ENCODE peak calls at places on chromosomes 11 and 22, in six cellular contexts. W is kidney epithelial cell, L is body of pancreas, Y is GM23338, Q is prostate gland, C is pancreas. G is an unnamed sample.

GRCh38 chr22:24157783-24158170 is 23.5 kb upstream of the SUSD2 start:
- DNase-seq in W (no peak), L (no peak), Q (no peak), Y (no peak), C (no peak), G (no peak)

GRCh38 chr22:40046126-40046525 is 51.4 kb downstream of the FAM83F start:
- DNase-seq in Q (no peak), L (no peak), Y (no peak), C (no peak), W (no peak), G (no peak)

GRCh38 chr22:24380220-24381218 is 46.9 kb upstream of the ADORA2A start:
- DNase-seq in Y (no peak), W (no peak), L (no peak), C (no peak), Q (no peak), G (no peak)

GRCh38 chr11:118156531-118157185 is 4.0 kb upstream of the SCN4B start:
- DNase-seq in W (no peak), L (no peak), Y (peak; percentile 74), Q (no peak), C (no peak), G (no peak)

GRCh38 chr11:70109006-70109405 is 30.9 kb downstream of the ANO1 start:
- DNase-seq in Y (no peak), C (no peak), W (no peak), Q (no peak), L (peak; percentile 20), G (no peak)

GRCh38 chr11:45859661-45860140 is 12.4 kb downstream of the CRY2 start:
- DNase-seq in Y (peak; percentile 41), Q (peak; percentile 93), W (no peak), C (peak; percentile 94), L (peak; percentile 95), G (no peak)

GRCh38 chr11:120131941-120132644 is 5.8 kb downstream of the TRIM29 start:
- DNase-seq in L (peak; percentile 63), Q (peak; percentile 86), C (peak; percentile 46), W (no peak), Y (no peak), G (no peak)

GRCh38 chr22:36855478-36855877 is 5.3 kb upstream of the NCF4 start:
- DNase-seq in Q (no peak), Y (no peak), L (no peak), C (no peak), W (no peak), G (no peak)

GRCh38 chr11:7416080-7416479 is 69.2 kb upstream of the OLFML1 start:
- DNase-seq in Y (no peak), W (no peak), C (no peak), L (no peak), Q (no peak), G (no peak)

GRCh38 chr11:126426126-126426525 is 70.6 kb downstream of the ST3GAL4 start:
- DNase-seq in W (no peak), Y (no peak), L (no peak), C (no peak), Q (no peak), G (no peak)

GRCh38 chr11:132504501-132505041 is 1027.7 kb downstream of the OPCML start:
- DNase-seq in C (no peak), L (no peak), Q (no peak), W (no peak), Y (no peak), G (no peak)

GRCh38 chr11:122246885-122247284 is 130.9 kb upstream of the BLID start:
- DNase-seq in Y (no peak), L (no peak), C (no peak), W (no peak), Q (no peak), G (no peak)

GRCh38 chr11:67436459-67437081 is 912 bp downstream of the PTPRCAP start:
- DNase-seq in L (no peak), Q (no peak), C (no peak), W (no peak), Y (peak; percentile 86), G (peak; percentile 86)

GRCh38 chr11:67433536-67434394 is 3.7 kb downstream of the PTPRCAP start:
- DNase-seq in C (no peak), L (no peak), Q (no peak), Y (no peak), W (no peak), G (peak; percentile 51)

GRCh38 chr11:67434395-67434881 is 3.0 kb downstream of the PTPRCAP start:
- DNase-seq in Q (no peak), W (no peak), L (no peak), Y (no peak), C (no peak), G (peak; percentile 50)

GRCh38 chr11:67435727-67436458 is 1.6 kb downstream of the PTPRCAP start:
- DNase-seq in C (no peak), W (no peak), L (no peak), Y (no peak), Q (no peak), G (no peak)

DNA sequence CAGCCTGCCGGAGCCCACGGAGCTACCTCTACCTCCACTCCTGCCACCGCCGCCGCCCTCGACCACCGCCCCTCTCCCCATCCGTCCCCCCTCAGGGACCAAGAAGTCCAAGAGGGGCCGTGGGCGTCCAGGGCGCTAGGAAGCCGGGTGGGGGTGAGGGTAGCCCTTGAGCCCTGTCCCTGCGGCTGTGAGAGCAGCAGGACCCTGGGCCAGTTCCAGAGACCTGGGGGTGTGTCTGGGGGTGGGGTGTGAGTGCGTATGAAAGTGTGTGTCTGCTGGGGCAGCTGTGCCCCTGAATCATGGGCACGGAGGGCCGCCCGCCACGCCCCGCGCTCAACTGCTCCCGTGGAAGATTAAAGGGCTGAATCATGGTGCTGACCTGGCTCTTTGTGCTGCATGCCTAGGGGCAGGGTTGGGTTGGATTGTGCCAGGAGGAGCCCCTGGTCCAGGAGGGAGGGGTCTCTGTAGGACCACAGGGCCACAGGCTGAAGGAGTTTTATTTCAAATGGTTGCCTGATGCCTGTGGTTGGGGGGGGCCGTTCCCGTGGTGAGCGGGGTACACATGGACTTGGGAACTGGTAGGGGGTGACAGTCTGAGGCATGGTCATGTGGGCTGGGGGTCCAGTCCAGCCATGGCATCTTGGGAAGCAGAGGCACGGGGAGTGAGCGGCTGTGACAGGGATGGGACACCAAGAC is 2.3 kb downstream of the PTPRCAP start:
- DNase-seq in W (no peak), Q (no peak), C (no peak), Y (no peak), L (no peak), G (no peak)
- H3K36me3 ChIP-seq in W (peaks cover 4% of the 10 kb centered on the region), Q (peaks cover 12% of the 10 kb centered on the region), C (no peaks in the 10 kb centered on the region), Y (peaks cover 3% of the 10 kb centered on the region), L (no peaks in the 10 kb centered on the region), G (peaks cover 34% of the 10 kb centered on the region)

GRCh38 chr22:22408731-22409696 is 99.5 kb downstream of the ZNF280B start:
- DNase-seq in W (no peak), Y (peak; percentile 74), L (peak; percentile 33), C (no peak), Q (no peak), G (peak; percentile 19)
- H3K36me3 ChIP-seq in W (no peaks in the 10 kb centered on the region), Y (no peaks in the 10 kb centered on the region), L (no peaks in the 10 kb centered on the region), C (no peaks in the 10 kb centered on the region), Q (no peaks in the 10 kb centered on the region), G (no peaks in the 10 kb centered on the region)

GRCh38 chr11:85805387-85805786 is 5.6 kb downstream of the SYTL2 start:
- DNase-seq in C (no peak), Q (no peak), L (no peak), W (no peak), Y (no peak), G (no peak)
- H3K36me3 ChIP-seq in C (no peaks in the 10 kb centered on the region), Q (no peaks in the 10 kb centered on the region), L (no peaks in the 10 kb centered on the region), W (no peaks in the 10 kb centered on the region), Y (no peaks in the 10 kb centered on the region), G (no peaks in the 10 kb centered on the region)

GRCh38 chr11:4580124-4580523 is 1.4 kb upstream of the OR52I2 start:
- DNase-seq in Y (no peak), Q (no peak), W (no peak), L (no peak), C (no peak), G (no peak)

GRCh38 chr11:4578624-4579023 is 2.9 kb upstream of the OR52I2 start:
- DNase-seq in L (no peak), C (no peak), W (no peak), Q (no peak), Y (no peak), G (no peak)

GRCh38 chr11:4581443-4581842 is at the start of gene OR52I2:
- DNase-seq in C (no peak), L (no peak), W (no peak), Y (no peak), Q (no peak), G (no peak)

GRCh38 chr11:4576880-4577279 is 4.7 kb upstream of the OR52I2 start:
- DNase-seq in Q (no peak), W (no peak), C (no peak), Y (no peak), L (no peak), G (no peak)

GRCh38 chr11:4577761-4578160 is 3.8 kb upstream of the OR52I2 start:
- DNase-seq in Y (no peak), C (no peak), Q (no peak), W (no peak), L (no peak), G (no peak)
- H3K36me3 ChIP-seq in Y (no peaks in the 10 kb centered on the region), C (no peaks in the 10 kb centered on the region), Q (no peaks in the 10 kb centered on the region), W (no peaks in the 10 kb centered on the region), L (no peaks in the 10 kb centered on the region), G (no peaks in the 10 kb centered on the region)

G was measured in GM06990.